ENCODE peak calls at places on chromosomes 5 and 9, in nine cellular contexts. Z is Peyer's patch, L is suprapubic skin, M is coronary artery, X is body of pancreas, P is A549, G is tibial nerve, J is pancreas, Q is thoracic aorta. S is an unnamed sample.

GRCh38 chr9:136327313-136327971 is at the start of gene GPSM1:
- DNase-seq in Z (no peak), L (no peak), M (no peak), X (peak; percentile 53), P (peak; percentile 52), G (peak; percentile 36), J (peak; percentile 75), Q (no peak), S (no peak)

GRCh38 chr5:58484505-58484904 is 6.7 kb upstream of the GAPT start:
- DNase-seq in Z (no peak), L (no peak), M (no peak), X (no peak), P (no peak), G (no peak), J (no peak), Q (no peak), S (no peak)

GRCh38 chr5:80002677-80003076 is 11.6 kb upstream of the MTX3 start:
- DNase-seq in Z (no peak), L (no peak), M (no peak), X (no peak), P (no peak), G (no peak), J (no peak), Q (no peak), S (no peak)

GRCh38 chr5:132054031-132054696 is 6.3 kb upstream of the IL3 start:
- DNase-seq in Z (no peak), L (peak; percentile 50), M (no peak), X (no peak), P (no peak), G (no peak), J (no peak), Q (no peak), S (no peak)

GRCh38 chr5:126471875-126472537 is 48.8 kb downstream of the GRAMD2B start:
- DNase-seq in Z (no peak), L (no peak), M (no peak), X (no peak), P (no peak), G (no peak), J (no peak), Q (no peak), S (peak; percentile 42)

GRCh38 chr5:77773734-77774280 is 2.3 kb downstream of the TBCA start:
- DNase-seq in Z (no peak), L (no peak), M (no peak), X (no peak), P (no peak), G (no peak), J (no peak), Q (no peak), S (no peak)

GRCh38 chr5:135584918-135585317 is 6.1 kb upstream of the CXCL14 start:
- DNase-seq in Z (no peak), L (no peak), M (no peak), X (no peak), P (no peak), G (no peak), J (no peak), Q (no peak), S (no peak)

GRCh38 chr9:77725051-77725702 is 77.1 kb upstream of the GNA14 start:
- DNase-seq in Z (no peak), L (no peak), M (no peak), X (no peak), P (no peak), G (no peak), J (no peak), Q (no peak), S (no peak)

GRCh38 chr5:148957591-148958202 is 105.2 kb downstream of the SH3TC2 start:
- DNase-seq in Z (no peak), L (no peak), M (no peak), X (no peak), P (no peak), G (peak; percentile 37), J (no peak), Q (no peak), S (no peak)

GRCh38 chr5:52668544-52669185 is 119.1 kb upstream of the ITGA1 start:
- DNase-seq in Z (no peak), L (no peak), M (no peak), X (no peak), P (no peak), G (no peak), J (no peak), Q (no peak), S (no peak)

GRCh38 chr5:147188200-147189108 is 46.4 kb upstream of the STK32A start:
- DNase-seq in Z (no peak), L (no peak), M (no peak), X (peak; percentile 72), P (peak; percentile 52), G (peak; percentile 80), J (no peak), Q (no peak), S (peak; percentile 38)

GRCh38 chr5:68227532-68228160 is 12.1 kb downstream of the PIK3R1 start:
- DNase-seq in Z (no peak), L (no peak), M (no peak), X (no peak), P (no peak), G (no peak), J (no peak), Q (no peak), S (no peak)

GRCh38 chr5:68225911-68226563 is 10.5 kb downstream of the PIK3R1 start:
- DNase-seq in Z (peak; percentile 74), L (no peak), M (no peak), X (no peak), P (no peak), G (no peak), J (no peak), Q (no peak), S (no peak)

GRCh38 chr5:68224561-68225187 is 9.1 kb downstream of the PIK3R1 start:
- DNase-seq in Z (no peak), L (no peak), M (no peak), X (no peak), P (no peak), G (no peak), J (no peak), Q (no peak), S (no peak)

GRCh38 chr5:68226564-68227073 is 11.1 kb downstream of the PIK3R1 start:
- DNase-seq in Z (no peak), L (no peak), M (no peak), X (no peak), P (no peak), G (no peak), J (no peak), Q (no peak), S (no peak)

GRCh38 chr5:68225188-68225910 is 9.8 kb downstream of the PIK3R1 start:
- DNase-seq in Z (peak; percentile 60), L (peak; percentile 83), M (no peak), X (peak; percentile 65), P (no peak), G (peak; percentile 82), J (peak; percentile 33), Q (peak; percentile 37), S (peak; percentile 51)
- H3K4me3 ChIP-seq in Z (no peak overlapping the region), L (peak overlapping the region; percentile 8), M (peak overlapping the region; percentile 54), X (no peak overlapping the region), P (no peak overlapping the region), G (peak overlapping the region; percentile 11), J (no peak overlapping the region), Q (peak overlapping the region; percentile 9), S (no peak overlapping the region)

GRCh38 chr9:121703014-121703734 is 51.7 kb downstream of the DAB2IP start:
- DNase-seq in Z (no peak), L (no peak), M (no peak), X (no peak), P (no peak), G (no peak), J (no peak), Q (no peak), S (no peak)
- H3K27ac ChIP-seq in Z (no peak overlapping the region), L (peak overlapping the region; percentile 9), M (no peak overlapping the region), X (peak overlapping the region; percentile 46), P (no peak overlapping the region), G (no peak overlapping the region), J (no peak overlapping the region), Q (no peak overlapping the region), S (no peak overlapping the region)

GRCh38 chr9:133147412-133148271 is 16.1 kb downstream of the GBGT1 start:
- DNase-seq in Z (peak; percentile 91), L (peak; percentile 91), M (no peak), X (peak; percentile 85), P (peak; percentile 94), G (peak; percentile 91), J (peak; percentile 88), Q (no peak), S (no peak)

GRCh38 chr9:133148351-133149129 is 15.2 kb downstream of the GBGT1 start:
- DNase-seq in Z (peak; percentile 83), L (peak; percentile 87), M (no peak), X (peak; percentile 64), P (peak; percentile 40), G (no peak), J (peak; percentile 81), Q (no peak), S (no peak)

GRCh38 chr9:133144887-133145466 is 18.7 kb downstream of the GBGT1 start:
- DNase-seq in Z (peak; percentile 57), L (no peak), M (no peak), X (no peak), P (no peak), G (no peak), J (peak; percentile 21), Q (no peak), S (no peak)

GRCh38 chr9:133149130-133150015 is 14.3 kb downstream of the GBGT1 start:
- DNase-seq in Z (peak; percentile 95), L (peak; percentile 95), M (peak; percentile 94), X (peak; percentile 96), P (peak; percentile 93), G (peak; percentile 79), J (peak; percentile 96), Q (peak; percentile 81), S (peak; percentile 51)

GRCh38 chr9:133146746-133147411 is 16.8 kb downstream of the GBGT1 start:
- DNase-seq in Z (no peak), L (no peak), M (no peak), X (no peak), P (no peak), G (no peak), J (peak; percentile 50), Q (no peak), S (no peak)
- H3K4me3 ChIP-seq in Z (no peak overlapping the region), L (peak overlapping the region; percentile 59), M (no peak overlapping the region), X (no peak overlapping the region), P (no peak overlapping the region), G (no peak overlapping the region), J (no peak overlapping the region), Q (peak overlapping the region; percentile 88), S (no peak overlapping the region)

GRCh38 chr9:135096408-135096885 is 9.0 kb downstream of the OLFM1 start:
- DNase-seq in Z (no peak), L (no peak), M (no peak), X (no peak), P (no peak), G (no peak), J (no peak), Q (no peak), S (no peak)

GRCh38 chr9:135098400-135099105 is 11.1 kb downstream of the OLFM1 start:
- DNase-seq in Z (no peak), L (no peak), M (no peak), X (no peak), P (no peak), G (no peak), J (no peak), Q (no peak), S (no peak)

GRCh38 chr9:135093911-135094584 is 6.6 kb downstream of the OLFM1 start:
- DNase-seq in Z (no peak), L (no peak), M (no peak), X (no peak), P (no peak), G (no peak), J (no peak), Q (no peak), S (no peak)

GRCh38 chr9:135093111-135093510 is 5.6 kb downstream of the OLFM1 start:
- DNase-seq in Z (no peak), L (no peak), M (no peak), X (no peak), P (no peak), G (no peak), J (peak; percentile 6), Q (no peak), S (no peak)

GRCh38 chr9:135095470-135096407 is 8.3 kb downstream of the OLFM1 start:
- DNase-seq in Z (no peak), L (no peak), M (no peak), X (no peak), P (no peak), G (no peak), J (no peak), Q (no peak), S (no peak)
- H3K27ac ChIP-seq in Z (no peak overlapping the region), L (no peak overlapping the region), M (no peak overlapping the region), X (no peak overlapping the region), P (no peak overlapping the region), G (no peak overlapping the region), J (no peak overlapping the region), Q (no peak overlapping the region), S (no peak overlapping the region)